ENCODE peak calls at places on chromosomes 16 and 17, in seven cellular contexts. One of them, this sample, is unnamed.

GRCh38 chr17:77571562-77571981 is 386.9 kb upstream of the TNRC6C start:
- DNase-seq in neuronal stem cell: no peak
- DNase-seq in left ventricle myocardium inferior: no peak
- DNase-seq in aorta: peak
- DNase-seq in PC-9: no peak
- DNase-seq in HCT116: no peak
- DNase-seq in lung: no peak
- DNase-seq in this sample: no peak

GRCh38 chr16:85645021-85645589 is 32.0 kb downstream of the GSE1 start:
- DNase-seq in PC-9: peak
- DNase-seq in left ventricle myocardium inferior: no peak
- DNase-seq in aorta: no peak
- DNase-seq in HCT116: peak
- DNase-seq in neuronal stem cell: no peak
- DNase-seq in lung: no peak
- DNase-seq in this sample: no peak

GRCh38 chr17:2946130-2946529 is 117.3 kb downstream of the OR1D5 start:
- DNase-seq in left ventricle myocardium inferior: no peak
- DNase-seq in HCT116: no peak
- DNase-seq in aorta: no peak
- DNase-seq in neuronal stem cell: no peak
- DNase-seq in PC-9: no peak
- DNase-seq in lung: no peak
- DNase-seq in this sample: no peak

GRCh38 chr17:5099271-5099670 is 12.4 kb downstream of the ZNF232 start:
- DNase-seq in PC-9: no peak
- DNase-seq in aorta: no peak
- DNase-seq in left ventricle myocardium inferior: no peak
- DNase-seq in neuronal stem cell: no peak
- DNase-seq in lung: no peak
- DNase-seq in HCT116: no peak
- DNase-seq in this sample: no peak

GRCh38 chr16:10859650-10860049 is 17.4 kb upstream of the CIITA start:
- DNase-seq in neuronal stem cell: no peak
- DNase-seq in HCT116: no peak
- DNase-seq in PC-9: no peak
- DNase-seq in lung: no peak
- DNase-seq in aorta: no peak
- DNase-seq in left ventricle myocardium inferior: no peak
- DNase-seq in this sample: no peak

GRCh38 chr17:77577491-77577890 is 381.0 kb upstream of the TNRC6C start:
- DNase-seq in aorta: peak
- DNase-seq in HCT116: no peak
- DNase-seq in lung: no peak
- DNase-seq in PC-9: no peak
- DNase-seq in neuronal stem cell: no peak
- DNase-seq in left ventricle myocardium inferior: no peak
- DNase-seq in this sample: no peak

GRCh38 chr16:30113711-30114333 is 485 bp upstream of the GDPD3 start:
- DNase-seq in lung: no peak
- DNase-seq in neuronal stem cell: no peak
- DNase-seq in aorta: no peak
- DNase-seq in PC-9: peak
- DNase-seq in left ventricle myocardium inferior: no peak
- DNase-seq in HCT116: no peak
- DNase-seq in this sample: no peak

GRCh38 chr17:77596491-77597420 is 361.7 kb upstream of the TNRC6C start:
- DNase-seq in HCT116: no peak
- DNase-seq in PC-9: no peak
- DNase-seq in lung: no peak
- DNase-seq in neuronal stem cell: no peak
- DNase-seq in left ventricle myocardium inferior: no peak
- DNase-seq in aorta: peak
- DNase-seq in this sample: no peak

GRCh38 chr16:9039208-9039607 is 52.2 kb upstream of the HAPSTR1 start:
- DNase-seq in lung: no peak
- DNase-seq in neuronal stem cell: no peak
- DNase-seq in PC-9: no peak
- DNase-seq in left ventricle myocardium inferior: no peak
- DNase-seq in HCT116: no peak
- DNase-seq in aorta: no peak
- DNase-seq in this sample: no peak

GRCh38 chr16:66511615-66512500 is 38.1 kb downstream of the TK2 start:
- DNase-seq in neuronal stem cell: no peak
- DNase-seq in HCT116: peak
- DNase-seq in aorta: peak
- DNase-seq in PC-9: peak
- DNase-seq in left ventricle myocardium inferior: no peak
- DNase-seq in lung: no peak
- DNase-seq in this sample: no peak

GRCh38 chr17:48791128-48792032 is 25.6 kb downstream of the TTLL6 start:
- DNase-seq in aorta: peak
- DNase-seq in PC-9: peak
- DNase-seq in neuronal stem cell: peak
- DNase-seq in left ventricle myocardium inferior: peak
- DNase-seq in lung: peak
- DNase-seq in HCT116: peak
- DNase-seq in this sample: no peak

GRCh38 chr17:79160980-79161621 is 86.5 kb downstream of the ENGASE start:
- DNase-seq in aorta: no peak
- DNase-seq in HCT116: no peak
- DNase-seq in neuronal stem cell: no peak
- DNase-seq in lung: no peak
- DNase-seq in left ventricle myocardium inferior: no peak
- DNase-seq in PC-9: no peak
- DNase-seq in this sample: no peak

GRCh38 chr17:42521036-42521435 is 15.0 kb upstream of the NAGLU start:
- DNase-seq in lung: no peak
- DNase-seq in PC-9: no peak
- DNase-seq in neuronal stem cell: no peak
- DNase-seq in left ventricle myocardium inferior: no peak
- DNase-seq in HCT116: no peak
- DNase-seq in aorta: peak
- DNase-seq in this sample: no peak

GRCh38 chr16:30527635-30528178 is 1.3 kb upstream of the ZNF768 start:
- DNase-seq in PC-9: peak
- DNase-seq in lung: no peak
- DNase-seq in HCT116: no peak
- DNase-seq in neuronal stem cell: no peak
- DNase-seq in left ventricle myocardium inferior: no peak
- DNase-seq in aorta: no peak
- DNase-seq in this sample: no peak

GRCh38 chr16:86046026-86046713 is 147.2 kb downstream of the IRF8 start:
- DNase-seq in HCT116: no peak
- DNase-seq in lung: no peak
- DNase-seq in PC-9: no peak
- DNase-seq in neuronal stem cell: no peak
- DNase-seq in aorta: no peak
- DNase-seq in left ventricle myocardium inferior: no peak
- DNase-seq in this sample: no peak

GRCh38 chr16:85316321-85316919 is 204.1 kb upstream of the CIBAR2 start:
- DNase-seq in PC-9: no peak
- DNase-seq in aorta: peak
- DNase-seq in HCT116: peak
- DNase-seq in lung: peak
- DNase-seq in neuronal stem cell: peak
- DNase-seq in left ventricle myocardium inferior: peak
- DNase-seq in this sample: no peak

GRCh38 chr17:17345686-17346427 is 42.7 kb downstream of the NT5M start:
- DNase-seq in neuronal stem cell: no peak
- DNase-seq in left ventricle myocardium inferior: no peak
- DNase-seq in PC-9: no peak
- DNase-seq in lung: no peak
- DNase-seq in HCT116: no peak
- DNase-seq in aorta: peak
- DNase-seq in this sample: no peak

GRCh38 chr17:67829331-67829730 is 4.0 kb downstream of the BPTF start:
- DNase-seq in HCT116: no peak
- DNase-seq in neuronal stem cell: no peak
- DNase-seq in PC-9: no peak
- DNase-seq in aorta: no peak
- DNase-seq in left ventricle myocardium inferior: no peak
- DNase-seq in lung: no peak
- DNase-seq in this sample: no peak

GRCh38 chr16:65426484-65426883 is 304.6 kb upstream of the CDH11 start:
- DNase-seq in left ventricle myocardium inferior: no peak
- DNase-seq in HCT116: no peak
- DNase-seq in lung: no peak
- DNase-seq in aorta: no peak
- DNase-seq in PC-9: no peak
- DNase-seq in neuronal stem cell: no peak
- DNase-seq in this sample: no peak

GRCh38 chr16:53417976-53418375 is 16.3 kb upstream of the RBL2 start:
- DNase-seq in HCT116: no peak
- DNase-seq in aorta: no peak
- DNase-seq in lung: no peak
- DNase-seq in left ventricle myocardium inferior: no peak
- DNase-seq in neuronal stem cell: no peak
- DNase-seq in PC-9: no peak
- DNase-seq in this sample: no peak

GRCh38 chr16:81645303-81645702 is 133.8 kb upstream of the PLCG2 start:
- DNase-seq in left ventricle myocardium inferior: peak
- DNase-seq in PC-9: no peak
- DNase-seq in neuronal stem cell: no peak
- DNase-seq in HCT116: no peak
- DNase-seq in lung: peak
- DNase-seq in aorta: no peak
- DNase-seq in this sample: peak

GRCh38 chr16:48081656-48082055 is 74.1 kb downstream of the ABCC12 start:
- DNase-seq in HCT116: no peak
- DNase-seq in PC-9: peak
- DNase-seq in neuronal stem cell: no peak
- DNase-seq in lung: no peak
- DNase-seq in left ventricle myocardium inferior: no peak
- DNase-seq in aorta: no peak
- DNase-seq in this sample: no peak

GRCh38 chr17:6305613-6306360 is 129.1 kb downstream of the AIPL1 start:
- DNase-seq in neuronal stem cell: no peak
- DNase-seq in aorta: no peak
- DNase-seq in left ventricle myocardium inferior: no peak
- DNase-seq in PC-9: no peak
- DNase-seq in lung: no peak
- DNase-seq in HCT116: no peak
- DNase-seq in this sample: no peak

GRCh38 chr17:65062168-65062915 is 5.8 kb upstream of the GNA13 start:
- DNase-seq in neuronal stem cell: no peak
- DNase-seq in lung: no peak
- DNase-seq in left ventricle myocardium inferior: no peak
- DNase-seq in HCT116: no peak
- DNase-seq in PC-9: peak
- DNase-seq in aorta: no peak
- DNase-seq in this sample: no peak

GRCh38 chr17:33968350-33969044 is 286.6 kb upstream of the CCL2 start:
- DNase-seq in neuronal stem cell: no peak
- DNase-seq in PC-9: no peak
- DNase-seq in aorta: no peak
- DNase-seq in left ventricle myocardium inferior: no peak
- DNase-seq in HCT116: no peak
- DNase-seq in lung: no peak
- DNase-seq in this sample: no peak

GRCh38 chr16:82943371-82943770 is 316.6 kb downstream of the CDH13 start:
- DNase-seq in PC-9: no peak
- DNase-seq in lung: no peak
- DNase-seq in neuronal stem cell: no peak
- DNase-seq in aorta: no peak
- DNase-seq in HCT116: no peak
- DNase-seq in left ventricle myocardium inferior: no peak
- DNase-seq in this sample: no peak

GRCh38 chr17:81867952-81868673 is 3.0 kb downstream of the ARHGDIA start:
- DNase-seq in HCT116: peak
- DNase-seq in aorta: no peak
- DNase-seq in lung: no peak
- DNase-seq in neuronal stem cell: no peak
- DNase-seq in left ventricle myocardium inferior: no peak
- DNase-seq in PC-9: no peak
- DNase-seq in this sample: no peak
- H3K27ac ChIP-seq in HCT116: peak
- H3K27ac ChIP-seq in aorta: no peak
- H3K27ac ChIP-seq in lung: no peak
- H3K27ac ChIP-seq in neuronal stem cell: peak
- H3K27ac ChIP-seq in left ventricle myocardium inferior: peak
- H3K27ac ChIP-seq in PC-9: no peak
- H3K27ac ChIP-seq in this sample: no peak

GRCh38 chr17:82668631-82669099 is 20.4 kb upstream of the WDR45B start:
- DNase-seq in HCT116: peak
- DNase-seq in PC-9: no peak
- DNase-seq in aorta: peak
- DNase-seq in neuronal stem cell: peak
- DNase-seq in left ventricle myocardium inferior: peak
- DNase-seq in lung: peak
- DNase-seq in this sample: peak
- H3K27ac ChIP-seq in HCT116: peak
- H3K27ac ChIP-seq in PC-9: no peak
- H3K27ac ChIP-seq in aorta: no peak
- H3K27ac ChIP-seq in neuronal stem cell: no peak
- H3K27ac ChIP-seq in left ventricle myocardium inferior: peak
- H3K27ac ChIP-seq in lung: no peak
- H3K27ac ChIP-seq in this sample: peak

DNA sequence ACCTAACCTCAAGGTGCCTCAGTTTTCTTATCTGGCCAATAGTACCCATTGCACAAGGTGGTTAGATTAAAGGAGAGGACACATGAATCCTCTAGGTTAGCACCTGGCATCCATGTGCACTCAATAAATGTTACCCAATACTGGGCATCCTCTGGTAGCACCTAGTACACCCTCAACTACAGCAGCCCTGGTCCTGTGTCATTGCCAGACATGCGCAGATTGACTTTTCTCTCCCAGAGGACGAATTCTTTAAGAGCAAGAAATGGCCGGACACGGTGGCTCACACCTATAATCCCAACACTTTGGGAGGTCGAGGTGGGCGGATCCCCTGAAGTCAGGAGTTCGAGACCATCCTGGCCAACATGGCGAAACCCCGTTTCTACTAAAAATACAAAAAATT is 7.3 kb downstream of the DUSP3 start:
- DNase-seq in left ventricle myocardium inferior: no peak
- DNase-seq in neuronal stem cell: no peak
- DNase-seq in lung: no peak
- DNase-seq in aorta: no peak
- DNase-seq in PC-9: no peak
- DNase-seq in HCT116: no peak
- DNase-seq in this sample: no peak
- H3K27ac ChIP-seq in left ventricle myocardium inferior: no peak
- H3K27ac ChIP-seq in neuronal stem cell: no peak
- H3K27ac ChIP-seq in lung: no peak
- H3K27ac ChIP-seq in aorta: no peak
- H3K27ac ChIP-seq in PC-9: no peak
- H3K27ac ChIP-seq in HCT116: no peak
- H3K27ac ChIP-seq in this sample: no peak

GRCh38 chr16:74521691-74522090 is 85.2 kb downstream of the GLG1 start:
- DNase-seq in left ventricle myocardium inferior: no peak
- DNase-seq in lung: no peak
- DNase-seq in neuronal stem cell: no peak
- DNase-seq in PC-9: no peak
- DNase-seq in HCT116: no peak
- DNase-seq in aorta: no peak
- DNase-seq in this sample: peak

DNA sequence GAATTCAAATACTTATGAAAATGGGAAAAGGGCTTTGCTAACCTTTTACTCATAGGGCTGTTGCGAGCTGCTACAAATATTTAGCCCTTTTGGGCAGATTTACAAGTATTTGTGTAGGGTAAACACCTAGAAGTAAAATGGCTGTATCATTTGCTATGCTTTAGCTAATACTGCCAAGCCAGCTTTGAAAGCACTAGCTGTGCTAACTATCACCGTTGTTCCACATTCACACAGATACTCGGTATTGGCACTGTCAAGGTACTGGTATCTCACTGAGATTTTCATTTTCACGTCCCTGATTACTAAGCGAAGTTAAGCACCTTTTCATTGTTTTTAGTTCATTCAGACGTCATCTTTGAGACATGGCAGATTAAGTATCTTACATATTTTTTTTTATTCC is 84.8 kb downstream of the GLG1 start:
- DNase-seq in neuronal stem cell: no peak
- DNase-seq in aorta: no peak
- DNase-seq in PC-9: no peak
- DNase-seq in HCT116: no peak
- DNase-seq in lung: no peak
- DNase-seq in left ventricle myocardium inferior: no peak
- DNase-seq in this sample: no peak
- H3K27ac ChIP-seq in neuronal stem cell: no peak
- H3K27ac ChIP-seq in aorta: no peak
- H3K27ac ChIP-seq in PC-9: no peak
- H3K27ac ChIP-seq in HCT116: no peak
- H3K27ac ChIP-seq in lung: no peak
- H3K27ac ChIP-seq in left ventricle myocardium inferior: peak
- H3K27ac ChIP-seq in this sample: peak